ENCODE peak calls at places on chromosomes 6 and 20, in four cellular contexts. U, X, P and F are unnamed samples.

GRCh38 chr20:52948491-52948890 is 23.7 kb upstream of the TSHZ2 start:
- DNase-seq in X (no peak), U (no peak), P (no peak), F (no peak)

GRCh38 chr6:89044988-89045387 is 35.6 kb upstream of the PNRC1 start:
- DNase-seq in U (no peak), P (no peak), X (no peak), F (no peak)

GRCh38 chr6:3849681-3850450 is 693 bp downstream of the FAM50B start:
- DNase-seq in P (no peak), U (no peak), X (no peak), F (no peak)

GRCh38 chr20:36836591-36837329 is 39.2 kb upstream of the TLDC2 start:
- DNase-seq in P (peak; percentile 64), X (peak; percentile 52), U (peak; percentile 77), F (peak; percentile 91)

GRCh38 chr6:42368156-42368555 is 83.6 kb downstream of the TRERF1 start:
- DNase-seq in P (no peak), X (no peak), U (no peak), F (no peak)

GRCh38 chr6:143233563-143234285 is 173.0 kb downstream of the AIG1 start:
- DNase-seq in X (no peak), P (no peak), U (no peak), F (no peak)

GRCh38 chr20:10924628-10925266 is 250.9 kb upstream of the JAG1 start:
- DNase-seq in X (no peak), U (no peak), P (peak; percentile 84), F (no peak)

GRCh38 chr20:62151835-62152364 is 8.3 kb downstream of the SS18L1 start:
- DNase-seq in X (no peak), P (no peak), U (no peak), F (no peak)

GRCh38 chr6:81843302-81843701 is 90.8 kb upstream of the TENT5A start:
- DNase-seq in U (no peak), P (peak; percentile 14), X (no peak), F (no peak)

GRCh38 chr6:14110001-14110818 is 7.4 kb upstream of the CD83 start:
- DNase-seq in U (no peak), X (peak; percentile 71), P (no peak), F (no peak)

GRCh38 chr6:123263981-123264380 is 267.9 kb downstream of the CLVS2 start:
- DNase-seq in P (no peak), U (no peak), X (no peak), F (no peak)

GRCh38 chr6:30238178-30238795 is 25.1 kb upstream of the TRIM26 start:
- DNase-seq in X (peak; percentile 31), U (peak; percentile 44), P (peak; percentile 71), F (peak; percentile 75)

GRCh38 chr6:151044465-151045441 is 179.3 kb downstream of the MTHFD1L start:
- DNase-seq in P (peak; percentile 93), X (no peak), U (peak; percentile 38), F (no peak)

GRCh38 chr6:34615574-34616229 is 59.6 kb upstream of the SPDEF start:
- DNase-seq in U (no peak), P (no peak), X (no peak), F (no peak)

GRCh38 chr6:168529214-168529613 is 88.2 kb downstream of the SMOC2 start:
- DNase-seq in U (no peak), P (no peak), X (no peak), F (no peak)

GRCh38 chr6:13395272-13396237 is 67.2 kb upstream of the TBC1D7 start:
- DNase-seq in P (peak; percentile 51), X (no peak), U (peak; percentile 65), F (peak; percentile 87)

GRCh38 chr6:56433119-56433518 is 185.7 kb upstream of the COL21A1 start:
- DNase-seq in P (no peak), U (no peak), X (no peak), F (no peak)

GRCh38 chr6:29561618-29562181 is 2.2 kb upstream of the UBD start:
- DNase-seq in P (no peak), X (no peak), U (no peak), F (no peak)

GRCh38 chr20:64119681-64120341 is 12.4 kb upstream of the NPBWR2 start:
- DNase-seq in P (no peak), X (no peak), U (peak; percentile 24), F (no peak)

GRCh38 chr6:158255280-158255973 is 56.8 kb upstream of the TULP4 start:
- DNase-seq in X (no peak), P (no peak), U (no peak), F (no peak)

GRCh38 chr20:8658103-8658502 is 410.8 kb upstream of the PLCB4 start:
- DNase-seq in X (no peak), P (no peak), U (no peak), F (no peak)

GRCh38 chr6:34745277-34746103 is 11.8 kb upstream of the SNRPC start:
- DNase-seq in P (peak; percentile 69), U (no peak), X (no peak), F (no peak)

GRCh38 chr20:8798505-8798904 is 270.4 kb upstream of the PLCB4 start:
- DNase-seq in P (no peak), X (no peak), U (no peak), F (no peak)

GRCh38 chr20:57911512-57912226 is 201.9 kb upstream of the PMEPA1 start:
- DNase-seq in U (no peak), P (peak; percentile 37), X (no peak), F (no peak)

GRCh38 chr6:13226071-13226470 is 102.3 kb downstream of the TBC1D7 start:
- DNase-seq in U (no peak), P (no peak), X (no peak), F (no peak)

GRCh38 chr20:35311409-35311808 is 19.2 kb upstream of the FAM83C start:
- DNase-seq in X (no peak), P (peak; percentile 94), U (no peak), F (no peak)

GRCh38 chr20:6767536-6768227 is at the start of gene BMP2:
- DNase-seq in X (peak; percentile 70), P (peak; percentile 28), U (peak; percentile 82), F (no peak)

GRCh38 chr6:166496460-166496859 is 90.0 kb downstream of the RAMACL start:
- DNase-seq in U (no peak), P (no peak), X (no peak), F (no peak)

GRCh38 chr6:169960891-169961611 is 209.6 kb downstream of the ERMARD start:
- DNase-seq in U (peak; percentile 24), X (no peak), P (no peak), F (no peak)

GRCh38 chr20:19252670-19253120 is 40.3 kb downstream of the SLC24A3 start:
- DNase-seq in U (no peak), P (no peak), X (no peak), F (no peak)

GRCh38 chr20:21191839-21192238 is 66.0 kb downstream of the KIZ start:
- DNase-seq in U (no peak), X (no peak), P (no peak), F (no peak)

GRCh38 chr20:44598413-44599290 is 16.3 kb downstream of the PKIG start:
- DNase-seq in P (peak; percentile 26), X (peak; percentile 38), U (peak; percentile 41), F (no peak)
- H3K4me2 ChIP-seq in P (no peak overlapping the region), X (peak overlapping the region; percentile 67), U (peak overlapping the region; percentile 63), F (no peak overlapping the region)

GRCh38 chr20:33986560-33987216 is 7.0 kb upstream of the RALY start:
- DNase-seq in X (no peak), U (no peak), P (no peak), F (no peak)
- H3K9me2 ChIP-seq in X (no peaks in the 10 kb centered on the region), U (no peaks in the 10 kb centered on the region), P (no peaks in the 10 kb centered on the region), F (no peaks in the 10 kb centered on the region)

GRCh38 chr6:111407686-111408085 is 75.3 kb downstream of the REV3L start:
- DNase-seq in P (no peak), U (no peak), X (no peak), F (no peak)

GRCh38 chr6:111410371-111410770 is 72.6 kb downstream of the REV3L start:
- DNase-seq in U (no peak), X (no peak), P (no peak), F (no peak)

GRCh38 chr6:111409430-111409829 is 73.6 kb downstream of the REV3L start:
- DNase-seq in U (no peak), X (no peak), P (no peak), F (no peak)

GRCh38 chr6:111403388-111403787 is 79.6 kb downstream of the REV3L start:
- DNase-seq in P (no peak), X (no peak), U (no peak), F (no peak)

GRCh38 chr6:111406200-111406711 is 76.8 kb downstream of the REV3L start:
- DNase-seq in P (no peak), X (peak; percentile 81), U (no peak), F (peak; percentile 87)
- H3K9ac ChIP-seq in P (no peak overlapping the region), X (peak overlapping the region; percentile 31), U (no peak overlapping the region), F (peak overlapping the region; percentile 6)

DNA sequence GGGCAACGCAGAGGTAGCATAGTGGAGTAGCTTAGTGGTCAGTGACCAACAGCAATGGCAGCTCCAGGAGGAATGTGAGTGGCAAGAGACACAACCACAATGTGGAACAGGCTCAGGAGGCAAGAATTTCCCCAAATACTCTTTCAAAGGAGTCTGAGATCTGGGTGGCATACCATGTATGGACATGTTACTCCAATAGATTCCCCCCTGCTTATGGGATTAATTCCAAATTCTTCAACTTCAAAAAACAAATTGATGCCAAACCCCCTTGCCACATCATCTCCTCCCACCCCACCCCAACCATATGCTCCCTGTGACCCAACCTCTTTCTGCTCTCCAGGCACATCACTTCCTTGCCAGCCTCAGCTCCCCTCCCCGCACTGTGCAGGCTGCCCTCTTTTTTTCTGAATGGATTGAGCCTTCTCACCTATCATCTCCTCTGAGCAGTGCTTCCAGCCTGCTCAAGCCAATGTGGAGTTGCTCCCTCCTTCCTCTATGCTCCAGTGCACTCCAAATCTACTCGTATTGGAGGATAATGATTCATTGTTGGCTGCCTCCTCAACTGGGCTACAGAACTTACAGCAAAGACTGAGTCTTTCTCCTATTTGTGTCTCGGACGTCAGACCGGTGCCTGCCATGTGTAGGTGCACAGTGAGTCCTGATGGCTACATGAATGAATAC is 93.0 kb upstream of the CEP85L start:
- DNase-seq in U (no peak), P (no peak), X (no peak), F (no peak)
- H3K4me2 ChIP-seq in U (no peak overlapping the region), P (no peak overlapping the region), X (no peak overlapping the region), F (no peak overlapping the region)

DNA sequence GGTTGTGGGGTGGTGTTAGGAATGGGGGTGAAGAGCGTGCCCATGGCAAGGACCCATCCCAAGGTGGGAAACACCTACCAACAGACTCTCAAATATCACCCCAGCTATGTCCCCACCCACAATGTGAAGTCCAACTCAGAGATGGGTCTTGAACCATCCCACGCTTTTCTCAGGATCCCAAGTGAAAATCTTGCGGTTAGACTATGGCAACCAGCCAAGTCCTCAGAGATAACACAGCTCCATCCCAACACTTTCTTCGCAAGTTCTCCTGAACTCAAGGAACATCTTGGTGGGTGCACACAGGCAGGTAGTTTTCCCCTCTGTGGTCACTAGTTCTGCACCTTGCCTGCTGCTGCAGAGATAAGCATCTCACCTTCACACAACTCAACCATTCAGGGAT is 116.0 kb downstream of the CDC5L start:
- DNase-seq in U (no peak), X (no peak), P (no peak), F (no peak)
- H3K9me2 ChIP-seq in U (no peaks in the 10 kb centered on the region), X (no peaks in the 10 kb centered on the region), P (peaks cover 4% of the 10 kb centered on the region), F (no peaks in the 10 kb centered on the region)

GRCh38 chr20:47320990-47321805 is 35.3 kb downstream of the ZMYND8 start:
- DNase-seq in P (peak; percentile 54), X (no peak), U (no peak), F (no peak)
- H3K9ac ChIP-seq in P (no peak overlapping the region), X (no peak overlapping the region), U (no peak overlapping the region), F (no peak overlapping the region)